ENCODE peak calls at places on chromosomes 13 and 19, in five cellular contexts. H is stimulated activated CD4-positive, alpha-beta T cell treated with anti-CD3 and anti-CD28 coated beads, Interleukin-12 subunit alpha, Interleukin-12 subunit beta, amount 100 ng/mL, for 4 hours; X is activated T-helper 1 cell treated with anti-CD3 and anti-CD28 coated beads, Interleukin-12 subunit alpha, Interleukin-12 subunit beta, Interleukin-2, Interleukin-4 antibody, amounts not matched to agents 30 ng/mL and 10 ng/mL and 1 ng/mL, durations not matched to agents 14 hours and 24 hours and 36 hours; U is dermis blood vessel endothelial cell; T is uterus. P is an unnamed sample.

GRCh38 chr19:46856062-46857022 is 4.5 kb upstream of the ARHGAP35 start:
- DNase-seq in H (peak), X (peak), U (peak), T (peak), P (peak)

GRCh38 chr19:33462112-33462726 is 59.4 kb downstream of the PEPD start:
- DNase-seq in H (no peak), X (no peak), U (no peak), T (no peak), P (peak)

GRCh38 chr19:29216021-29216420 is 3.1 kb upstream of the UQCRFS1 start:
- DNase-seq in H (no peak), X (no peak), U (no peak), T (no peak), P (no peak)

GRCh38 chr13:101416181-101417042 is at the start of gene NALCN:
- DNase-seq in H (no peak), X (no peak), U (peak), T (no peak), P (peak)

GRCh38 chr19:1921326-1921725 is 16.1 kb downstream of the ADAT3 start:
- DNase-seq in H (no peak), X (no peak), U (no peak), T (peak), P (no peak)

GRCh38 chr13:77810430-77810829 is 108.2 kb downstream of the EDNRB start:
- DNase-seq in H (no peak), X (no peak), U (peak), T (no peak), P (peak)

GRCh38 chr19:4908781-4909171 is 525 bp upstream of the UHRF1 start:
- DNase-seq in H (no peak), X (no peak), U (no peak), T (no peak), P (no peak)

GRCh38 chr19:45995715-45996385 is 583 bp downstream of the CCDC61 start:
- DNase-seq in H (no peak), X (no peak), U (peak), T (no peak), P (no peak)

GRCh38 chr19:9132422-9132821 is 5.7 kb upstream of the OR7G3 start:
- DNase-seq in H (no peak), X (no peak), U (no peak), T (no peak), P (no peak)

GRCh38 chr19:6100284-6100915 is 9.9 kb downstream of the RFX2 start:
- DNase-seq in H (peak), X (no peak), U (peak), T (no peak), P (no peak)

GRCh38 chr19:35557539-35558399 is 5.7 kb downstream of the ATP4A start:
- DNase-seq in H (peak), X (peak), U (peak), T (no peak), P (peak)

GRCh38 chr13:48009298-48009697 is 8.2 kb upstream of the SUCLA2 start:
- DNase-seq in H (no peak), X (no peak), U (no peak), T (no peak), P (no peak)

GRCh38 chr13:59776924-59777690 is 386.6 kb downstream of the DIAPH3 start:
- DNase-seq in H (no peak), X (no peak), U (peak), T (no peak), P (no peak)

GRCh38 chr19:58154287-58154678 is 3.7 kb upstream of the ZNF329 start:
- DNase-seq in H (no peak), X (no peak), U (peak), T (peak), P (no peak)

GRCh38 chr13:77139311-77139710 is 112.4 kb upstream of the FBXL3 start:
- DNase-seq in H (no peak), X (no peak), U (no peak), T (no peak), P (no peak)

GRCh38 chr19:35718345-35719041 is 690 bp downstream of the KMT2B start:
- DNase-seq in H (peak), X (peak), U (peak), T (peak), P (no peak)

GRCh38 chr19:45323671-45324081 is 1.0 kb upstream of the CKM start:
- DNase-seq in H (no peak), X (no peak), U (peak), T (no peak), P (no peak)

GRCh38 chr19:7287716-7288115 is 6.5 kb downstream of the INSR start:
- DNase-seq in H (no peak), X (no peak), U (no peak), T (no peak), P (no peak)

GRCh38 chr13:45860240-45860639 is 8.7 kb upstream of the SIAH3 start:
- DNase-seq in H (no peak), X (no peak), U (peak), T (no peak), P (no peak)

GRCh38 chr19:15260939-15261338 is 28.7 kb upstream of the EPHX3 start:
- DNase-seq in H (no peak), X (no peak), U (peak), T (no peak), P (peak)

GRCh38 chr13:111171629-111172028 is 56.5 kb downstream of the ARHGEF7 start:
- DNase-seq in H (no peak), X (no peak), U (no peak), T (no peak), P (no peak)

GRCh38 chr19:6877766-6878165 is 9.6 kb upstream of the ADGRE1 start:
- DNase-seq in H (no peak), X (no peak), U (no peak), T (no peak), P (no peak)

GRCh38 chr19:21065336-21065735 is 16.7 kb upstream of the ZNF714 start:
- DNase-seq in H (no peak), X (no peak), U (no peak), T (no peak), P (no peak)

GRCh38 chr19:6587093-6587820 is 3.7 kb downstream of the CD70 start:
- DNase-seq in H (no peak), X (no peak), U (no peak), T (no peak), P (peak)

P was measured in SK-MEL-5.